ENCODE peak calls at places on chromosomes 1 and 21, in five cellular contexts. N, M, Y, F and O are unnamed samples.

GRCh38 chr1:27496604-27497155 is 6.7 kb upstream of the WASF2 start:
- DNase-seq in N (peak; percentile 71), M (no peak), Y (peak; percentile 65), F (no peak), O (no peak)

GRCh38 chr1:190494451-190494850 is 16.8 kb upstream of the BRINP3 start:
- DNase-seq in N (no peak), M (no peak), Y (no peak), F (no peak), O (no peak)

GRCh38 chr1:6235302-6235680 is 473 bp downstream of the ICMT start:
- DNase-seq in N (peak; percentile 57), M (no peak), Y (no peak), F (peak; percentile 74), O (no peak)

GRCh38 chr1:79497193-79497773 is 490.8 kb upstream of the ADGRL4 start:
- DNase-seq in N (no peak), M (peak; percentile 20), Y (no peak), F (no peak), O (peak; percentile 29)

GRCh38 chr1:246001142-246001812 is 505.8 kb downstream of the SMYD3 start:
- DNase-seq in N (no peak), M (no peak), Y (no peak), F (no peak), O (peak; percentile 52)

GRCh38 chr1:185837711-185838110 is 103.5 kb downstream of the HMCN1 start:
- DNase-seq in N (no peak), M (no peak), Y (no peak), F (no peak), O (no peak)

GRCh38 chr1:201949491-201949890 is 3.1 kb upstream of the LMOD1 start:
- DNase-seq in N (no peak), M (no peak), Y (no peak), F (no peak), O (no peak)

GRCh38 chr1:31258581-31258980 is 18.9 kb upstream of the NKAIN1 start:
- DNase-seq in N (no peak), M (no peak), Y (no peak), F (no peak), O (no peak)

GRCh38 chr1:223849855-223850254 is 4.1 kb upstream of the TP53BP2 start:
- DNase-seq in N (no peak), M (no peak), Y (no peak), F (no peak), O (no peak)

GRCh38 chr1:159068877-159069276 is 7.7 kb downstream of the AIM2 start:
- DNase-seq in N (no peak), M (no peak), Y (no peak), F (no peak), O (peak; percentile 71)

GRCh38 chr1:58818075-58818474 is 34.2 kb upstream of the JUN start:
- DNase-seq in N (no peak), M (peak; percentile 43), Y (no peak), F (no peak), O (peak; percentile 94)

DNA sequence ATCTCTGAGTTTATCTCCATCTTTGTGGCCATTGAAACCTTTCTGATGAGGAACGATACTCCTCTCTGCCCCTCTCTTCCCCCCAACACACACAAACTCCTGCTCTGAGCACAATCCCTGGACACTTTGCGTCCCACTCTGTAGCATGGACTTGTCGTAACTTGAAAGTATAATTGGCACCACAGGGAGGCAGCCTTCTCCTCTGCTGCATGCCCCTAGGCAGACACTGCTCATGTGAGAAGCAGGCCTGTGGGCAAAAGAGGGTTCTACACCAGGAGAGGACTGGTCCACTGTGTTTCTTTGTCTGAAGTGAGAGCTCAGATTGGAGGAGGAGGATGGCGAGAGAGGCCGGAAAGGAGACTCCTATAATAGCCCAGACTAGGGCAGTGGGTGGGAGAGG is 3.8 kb upstream of the PARS2 start:
- DNase-seq in N (no peak), M (peak; percentile 28), Y (no peak), F (peak; percentile 28), O (peak; percentile 3)
- TF ChIP-seq CTCF in N (no peak), M (no peak), Y (peak; percentile 30), F (no peak), O (peak; percentile 21)

DNA sequence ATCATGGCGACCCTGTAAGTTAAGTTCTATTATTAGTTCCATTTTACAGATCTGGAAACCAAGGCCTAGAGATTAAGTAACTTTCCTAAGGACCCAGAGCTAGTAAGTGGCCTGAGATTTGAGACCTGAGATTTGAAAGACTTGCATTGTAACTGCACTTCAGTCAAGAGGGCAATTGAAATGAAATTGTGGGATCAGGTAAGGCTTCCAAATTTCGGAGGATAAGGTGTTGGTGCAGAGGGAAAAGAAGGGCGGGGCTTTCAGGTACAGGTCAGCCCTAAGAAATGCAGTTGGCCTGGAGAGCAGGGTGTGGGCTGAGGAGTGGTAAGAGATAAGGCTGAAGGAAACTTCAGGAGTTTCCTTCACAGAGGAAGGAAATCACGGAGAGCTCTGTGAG is 51.2 kb downstream of the SLC16A1 start:
- DNase-seq in N (no peak), M (no peak), Y (no peak), F (peak; percentile 78), O (no peak)
- H3K27ac ChIP-seq in N (peak overlapping the region; percentile 0), M (no peak overlapping the region), Y (no peak overlapping the region), F (peak overlapping the region; percentile 86), O (no peak overlapping the region)

GRCh38 chr21:16073571-16073970 is 343.8 kb downstream of the USP25 start:
- DNase-seq in N (no peak), M (no peak), Y (no peak), F (no peak), O (no peak)

GRCh38 chr21:16071082-16071481 is 341.3 kb downstream of the USP25 start:
- DNase-seq in N (no peak), M (no peak), Y (peak; percentile 43), F (no peak), O (no peak)

GRCh38 chr21:16072692-16073091 is 342.9 kb downstream of the USP25 start:
- DNase-seq in N (no peak), M (no peak), Y (no peak), F (no peak), O (peak; percentile 74)

GRCh38 chr21:16071761-16072160 is 342.0 kb downstream of the USP25 start:
- DNase-seq in N (no peak), M (no peak), Y (no peak), F (no peak), O (no peak)

DNA sequence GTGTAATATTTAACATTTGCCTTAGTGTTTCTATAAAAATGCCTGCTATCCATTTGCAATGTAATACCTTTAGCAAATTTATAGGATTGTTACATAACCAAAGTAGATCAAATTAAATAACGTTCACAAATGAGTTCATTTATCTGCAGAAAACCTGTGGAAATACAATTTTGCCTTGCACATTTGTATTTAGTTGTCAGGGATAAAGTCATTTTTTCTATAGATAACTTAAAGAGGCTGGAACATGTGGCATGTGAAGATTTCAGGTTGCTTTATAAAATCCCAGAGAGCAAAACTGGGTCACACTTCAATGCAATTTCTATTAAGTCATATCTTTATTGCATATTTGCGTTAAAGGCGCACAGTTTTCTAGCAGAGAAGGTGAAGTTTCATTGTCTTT is 342.4 kb downstream of the USP25 start:
- DNase-seq in N (no peak), M (no peak), Y (no peak), F (no peak), O (no peak)
- H3K4me3 ChIP-seq in N (no peak overlapping the region), M (no peak overlapping the region), Y (no peak overlapping the region), F (no peak overlapping the region), O (no peak overlapping the region)

DNA sequence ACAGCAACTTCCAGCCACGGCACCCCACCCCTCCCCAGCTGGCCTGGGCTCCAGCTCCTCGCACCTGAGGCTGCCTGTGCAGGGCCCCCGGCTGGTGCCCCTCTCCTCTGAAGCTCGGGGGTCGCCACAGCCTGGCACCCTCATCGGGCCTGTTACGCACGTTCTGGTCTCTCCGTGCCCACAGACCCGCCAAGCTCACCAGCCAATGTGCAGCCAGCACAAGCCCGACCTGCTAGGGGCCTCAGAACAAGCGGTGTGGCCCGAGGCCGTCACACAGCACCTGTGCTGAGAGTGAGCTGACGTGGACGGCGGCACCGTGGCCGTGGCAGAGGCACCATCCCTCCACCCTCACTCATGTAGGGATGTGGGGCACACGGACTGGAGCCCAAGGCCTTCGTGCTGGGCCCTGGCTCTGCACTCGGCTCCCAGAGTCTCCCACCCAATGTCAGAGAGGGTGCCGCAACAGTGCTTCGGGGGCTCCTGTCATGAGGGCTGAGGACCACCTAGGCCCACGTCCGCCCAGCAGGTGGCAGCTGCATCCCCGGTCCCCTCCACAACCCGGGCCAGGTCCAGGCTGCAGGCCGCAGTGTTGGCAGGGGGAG is 4.4 kb upstream of the SAMD11 start:
- DNase-seq in N (peak; percentile 52), M (no peak), Y (peak; percentile 81), F (no peak), O (no peak)
- TF ChIP-seq CTCF in N (no peak), M (peak; percentile 7), Y (no peak), F (no peak), O (no peak)

GRCh38 chr1:93905734-93906133 is 3.5 kb downstream of the GCLM start:
- DNase-seq in N (no peak), M (no peak), Y (no peak), F (no peak), O (peak; percentile 5)

GRCh38 chr1:93909146-93910050 is at the start of gene GCLM:
- DNase-seq in N (peak; percentile 97), M (peak; percentile 95), Y (peak; percentile 95), F (peak; percentile 95), O (peak; percentile 93)

GRCh38 chr1:93908394-93909145 is 660 bp downstream of the GCLM start:
- DNase-seq in N (peak; percentile 61), M (peak; percentile 40), Y (peak; percentile 87), F (peak; percentile 71), O (no peak)

GRCh38 chr1:93906480-93906879 is 2.8 kb downstream of the GCLM start:
- DNase-seq in N (no peak), M (no peak), Y (no peak), F (no peak), O (no peak)

DNA sequence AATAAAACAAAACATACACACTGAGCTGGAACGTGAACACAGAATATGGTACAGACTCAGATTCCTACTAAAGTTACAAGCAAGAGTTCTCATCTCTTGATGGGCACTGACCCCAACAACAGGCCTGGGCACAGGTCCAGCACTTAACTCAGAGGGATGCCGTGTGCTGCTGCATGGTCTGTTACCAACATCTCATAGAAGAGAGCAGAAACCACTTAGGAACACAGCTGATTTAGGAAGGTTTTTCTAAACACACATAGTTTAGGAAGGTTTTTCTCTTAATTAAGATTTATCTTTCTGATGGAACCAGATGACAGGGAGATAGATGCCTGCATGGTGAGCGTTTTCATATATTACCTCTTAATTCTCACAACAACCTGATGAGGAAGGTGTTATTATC is 1.5 kb downstream of the GCLM start:
- DNase-seq in N (no peak), M (peak; percentile 47), Y (no peak), F (no peak), O (peak; percentile 21)
- H3K27ac ChIP-seq in N (no peak overlapping the region), M (peak overlapping the region; percentile 100), Y (no peak overlapping the region), F (no peak overlapping the region), O (no peak overlapping the region)

DNA sequence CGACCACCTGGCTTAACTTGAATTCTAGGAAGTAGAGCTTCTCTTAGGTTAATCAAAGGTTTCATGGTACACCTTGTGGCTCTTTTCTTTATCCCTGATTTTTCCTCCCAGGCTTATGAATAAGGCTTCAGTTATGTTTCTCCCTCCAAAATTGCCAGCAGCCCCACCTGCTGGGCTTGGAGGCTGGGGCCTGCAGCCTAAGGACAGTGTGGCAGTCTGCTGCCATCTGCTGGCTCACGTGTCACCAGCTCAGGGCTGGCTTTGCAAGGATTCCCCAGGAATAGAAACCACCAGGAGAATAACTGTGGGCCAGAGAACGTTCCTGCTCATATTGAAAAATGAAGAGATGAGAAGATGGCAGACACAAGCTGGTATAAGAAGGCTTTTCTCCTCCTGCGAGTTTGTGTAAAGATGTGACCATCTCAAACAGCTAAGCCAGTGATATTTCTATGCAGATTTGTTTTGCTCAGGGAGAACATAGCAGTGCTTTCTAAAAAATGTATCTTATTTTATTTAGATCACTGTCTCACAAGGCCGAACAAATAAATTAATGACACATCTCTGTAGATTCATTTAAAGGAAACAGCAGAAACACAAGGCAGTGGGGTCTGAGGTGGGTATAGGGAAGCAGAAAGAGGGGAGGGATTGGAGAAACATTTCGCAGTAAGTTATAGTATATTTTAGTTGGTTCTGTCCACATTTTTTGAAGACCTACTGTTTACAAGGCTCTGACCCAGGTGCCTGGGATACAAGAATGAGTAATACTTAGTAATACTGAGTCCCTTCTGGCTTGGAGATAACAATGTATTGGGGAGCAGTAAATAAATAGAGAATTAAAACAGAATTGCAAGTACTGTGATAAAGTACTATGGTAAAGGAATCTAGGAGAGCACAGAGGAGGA is 291.1 kb upstream of the SGIP1 start:
- DNase-seq in N (peak; percentile 89), M (peak; percentile 91), Y (peak; percentile 92), F (peak; percentile 86), O (peak; percentile 87)
- H3K4me3 ChIP-seq in N (no peak overlapping the region), M (no peak overlapping the region), Y (no peak overlapping the region), F (no peak overlapping the region), O (no peak overlapping the region)